ENCODE peak calls at places on chromosomes 4 and X, in nine cellular contexts. One of them, this sample, is unnamed.
A peak's percentile ranks its signal among the peaks of the same experiment; 100 is the strongest.

GRCh38 chrX:146831994-146832393 is 17.4 kb upstream of the CXorf51A start:
- DNase-seq in effector memory CD8-positive, alpha-beta T cell: no peak
- DNase-seq in tibial artery: no peak
- DNase-seq in NCI-H1092: no peak
- DNase-seq in germinal center: no peak
- DNase-seq in stimulated activated naive CD8-positive, alpha-beta T cell treated with anti-CD3 and anti-CD28 coated beads, Interleukin-15, Interleukin-2, amounts not matched to agents 100 U/mL and 50 U/mL, for 24 hours: no peak
- DNase-seq in naive thymus-derived CD4-positive, alpha-beta T cell: no peak
- DNase-seq in stomach: no peak
- DNase-seq in skeletal muscle cell: no peak
- DNase-seq in this sample: no peak

GRCh38 chr4:169221662-169222061 is 49.1 kb downstream of the SH3RF1 start:
- DNase-seq in germinal center: no peak
- DNase-seq in NCI-H1092: no peak
- DNase-seq in stimulated activated naive CD8-positive, alpha-beta T cell treated with anti-CD3 and anti-CD28 coated beads, Interleukin-15, Interleukin-2, amounts not matched to agents 100 U/mL and 50 U/mL, for 24 hours: no peak
- DNase-seq in tibial artery: no peak
- DNase-seq in stomach: no peak
- DNase-seq in naive thymus-derived CD4-positive, alpha-beta T cell: no peak
- DNase-seq in effector memory CD8-positive, alpha-beta T cell: no peak
- DNase-seq in skeletal muscle cell: no peak
- DNase-seq in this sample: no peak

GRCh38 chr4:81452452-81453011 is 19.2 kb downstream of the RASGEF1B start:
- DNase-seq in naive thymus-derived CD4-positive, alpha-beta T cell: no peak
- DNase-seq in NCI-H1092: no peak
- DNase-seq in stomach: no peak
- DNase-seq in tibial artery: no peak
- DNase-seq in skeletal muscle cell: no peak
- DNase-seq in effector memory CD8-positive, alpha-beta T cell: no peak
- DNase-seq in stimulated activated naive CD8-positive, alpha-beta T cell treated with anti-CD3 and anti-CD28 coated beads, Interleukin-15, Interleukin-2, amounts not matched to agents 100 U/mL and 50 U/mL, for 24 hours: no peak
- DNase-seq in germinal center: no peak
- DNase-seq in this sample: no peak

GRCh38 chr4:128468485-128468989 is 180.9 kb upstream of the PGRMC2 start:
- DNase-seq in NCI-H1092: no peak
- DNase-seq in tibial artery: peak; percentile 83
- DNase-seq in skeletal muscle cell: peak; percentile 98
- DNase-seq in effector memory CD8-positive, alpha-beta T cell: no peak
- DNase-seq in germinal center: no peak
- DNase-seq in naive thymus-derived CD4-positive, alpha-beta T cell: no peak
- DNase-seq in stimulated activated naive CD8-positive, alpha-beta T cell treated with anti-CD3 and anti-CD28 coated beads, Interleukin-15, Interleukin-2, amounts not matched to agents 100 U/mL and 50 U/mL, for 24 hours: no peak
- DNase-seq in stomach: peak; percentile 45
- DNase-seq in this sample: no peak

GRCh38 chr4:126976850-126977249 is 655.9 kb upstream of the INTU start:
- DNase-seq in naive thymus-derived CD4-positive, alpha-beta T cell: no peak
- DNase-seq in skeletal muscle cell: no peak
- DNase-seq in stomach: no peak
- DNase-seq in NCI-H1092: no peak
- DNase-seq in effector memory CD8-positive, alpha-beta T cell: no peak
- DNase-seq in tibial artery: no peak
- DNase-seq in stimulated activated naive CD8-positive, alpha-beta T cell treated with anti-CD3 and anti-CD28 coated beads, Interleukin-15, Interleukin-2, amounts not matched to agents 100 U/mL and 50 U/mL, for 24 hours: no peak
- DNase-seq in germinal center: no peak
- DNase-seq in this sample: no peak

GRCh38 chr4:88843067-88843723 is 145.6 kb upstream of the NAP1L5 start:
- DNase-seq in stomach: no peak
- DNase-seq in naive thymus-derived CD4-positive, alpha-beta T cell: no peak
- DNase-seq in stimulated activated naive CD8-positive, alpha-beta T cell treated with anti-CD3 and anti-CD28 coated beads, Interleukin-15, Interleukin-2, amounts not matched to agents 100 U/mL and 50 U/mL, for 24 hours: no peak
- DNase-seq in germinal center: no peak
- DNase-seq in skeletal muscle cell: no peak
- DNase-seq in NCI-H1092: peak; percentile 48
- DNase-seq in effector memory CD8-positive, alpha-beta T cell: no peak
- DNase-seq in tibial artery: no peak
- DNase-seq in this sample: no peak

GRCh38 chr4:152307669-152308068 is 228.2 kb downstream of the FBXW7 start:
- DNase-seq in effector memory CD8-positive, alpha-beta T cell: no peak
- DNase-seq in stomach: no peak
- DNase-seq in NCI-H1092: no peak
- DNase-seq in skeletal muscle cell: no peak
- DNase-seq in naive thymus-derived CD4-positive, alpha-beta T cell: no peak
- DNase-seq in stimulated activated naive CD8-positive, alpha-beta T cell treated with anti-CD3 and anti-CD28 coated beads, Interleukin-15, Interleukin-2, amounts not matched to agents 100 U/mL and 50 U/mL, for 24 hours: no peak
- DNase-seq in tibial artery: no peak
- DNase-seq in germinal center: peak; percentile 10
- DNase-seq in this sample: no peak

GRCh38 chr4:174690665-174691064 is 138.4 kb downstream of the GLRA3 start:
- DNase-seq in naive thymus-derived CD4-positive, alpha-beta T cell: no peak
- DNase-seq in NCI-H1092: no peak
- DNase-seq in skeletal muscle cell: no peak
- DNase-seq in effector memory CD8-positive, alpha-beta T cell: no peak
- DNase-seq in tibial artery: no peak
- DNase-seq in stimulated activated naive CD8-positive, alpha-beta T cell treated with anti-CD3 and anti-CD28 coated beads, Interleukin-15, Interleukin-2, amounts not matched to agents 100 U/mL and 50 U/mL, for 24 hours: no peak
- DNase-seq in germinal center: no peak
- DNase-seq in stomach: no peak
- DNase-seq in this sample: no peak

GRCh38 chr4:143364063-143364462 is 27.4 kb downstream of the GAB1 start:
- DNase-seq in skeletal muscle cell: no peak
- DNase-seq in tibial artery: no peak
- DNase-seq in naive thymus-derived CD4-positive, alpha-beta T cell: no peak
- DNase-seq in stomach: no peak
- DNase-seq in NCI-H1092: no peak
- DNase-seq in effector memory CD8-positive, alpha-beta T cell: no peak
- DNase-seq in germinal center: no peak
- DNase-seq in stimulated activated naive CD8-positive, alpha-beta T cell treated with anti-CD3 and anti-CD28 coated beads, Interleukin-15, Interleukin-2, amounts not matched to agents 100 U/mL and 50 U/mL, for 24 hours: no peak
- DNase-seq in this sample: no peak

GRCh38 chrX:13689519-13690211 is 737 bp downstream of the RAB9A start:
- DNase-seq in stomach: no peak
- DNase-seq in stimulated activated naive CD8-positive, alpha-beta T cell treated with anti-CD3 and anti-CD28 coated beads, Interleukin-15, Interleukin-2, amounts not matched to agents 100 U/mL and 50 U/mL, for 24 hours: no peak
- DNase-seq in germinal center: no peak
- DNase-seq in skeletal muscle cell: no peak
- DNase-seq in tibial artery: no peak
- DNase-seq in effector memory CD8-positive, alpha-beta T cell: no peak
- DNase-seq in naive thymus-derived CD4-positive, alpha-beta T cell: peak; percentile 5
- DNase-seq in NCI-H1092: no peak
- DNase-seq in this sample: no peak

GRCh38 chr4:3123201-3123671 is 48.8 kb downstream of the HTT start:
- DNase-seq in stomach: no peak
- DNase-seq in germinal center: no peak
- DNase-seq in naive thymus-derived CD4-positive, alpha-beta T cell: no peak
- DNase-seq in skeletal muscle cell: no peak
- DNase-seq in tibial artery: no peak
- DNase-seq in stimulated activated naive CD8-positive, alpha-beta T cell treated with anti-CD3 and anti-CD28 coated beads, Interleukin-15, Interleukin-2, amounts not matched to agents 100 U/mL and 50 U/mL, for 24 hours: no peak
- DNase-seq in effector memory CD8-positive, alpha-beta T cell: no peak
- DNase-seq in NCI-H1092: no peak
- DNase-seq in this sample: no peak

GRCh38 chrX:133337250-133337649 is 78.0 kb downstream of the GPC4 start:
- DNase-seq in germinal center: no peak
- DNase-seq in naive thymus-derived CD4-positive, alpha-beta T cell: no peak
- DNase-seq in stomach: peak; percentile 75
- DNase-seq in skeletal muscle cell: no peak
- DNase-seq in effector memory CD8-positive, alpha-beta T cell: no peak
- DNase-seq in tibial artery: no peak
- DNase-seq in stimulated activated naive CD8-positive, alpha-beta T cell treated with anti-CD3 and anti-CD28 coated beads, Interleukin-15, Interleukin-2, amounts not matched to agents 100 U/mL and 50 U/mL, for 24 hours: no peak
- DNase-seq in NCI-H1092: no peak
- DNase-seq in this sample: no peak

GRCh38 chr4:8346838-8347605 is 77.5 kb downstream of the HTRA3 start:
- DNase-seq in naive thymus-derived CD4-positive, alpha-beta T cell: no peak
- DNase-seq in germinal center: no peak
- DNase-seq in effector memory CD8-positive, alpha-beta T cell: no peak
- DNase-seq in stimulated activated naive CD8-positive, alpha-beta T cell treated with anti-CD3 and anti-CD28 coated beads, Interleukin-15, Interleukin-2, amounts not matched to agents 100 U/mL and 50 U/mL, for 24 hours: no peak
- DNase-seq in skeletal muscle cell: no peak
- DNase-seq in tibial artery: peak; percentile 44
- DNase-seq in NCI-H1092: no peak
- DNase-seq in stomach: peak; percentile 24
- DNase-seq in this sample: no peak

GRCh38 chr4:54017308-54017707 is 47.1 kb downstream of the CHIC2 start:
- DNase-seq in NCI-H1092: no peak
- DNase-seq in tibial artery: no peak
- DNase-seq in germinal center: no peak
- DNase-seq in stimulated activated naive CD8-positive, alpha-beta T cell treated with anti-CD3 and anti-CD28 coated beads, Interleukin-15, Interleukin-2, amounts not matched to agents 100 U/mL and 50 U/mL, for 24 hours: no peak
- DNase-seq in effector memory CD8-positive, alpha-beta T cell: no peak
- DNase-seq in naive thymus-derived CD4-positive, alpha-beta T cell: no peak
- DNase-seq in stomach: no peak
- DNase-seq in skeletal muscle cell: no peak
- DNase-seq in this sample: no peak

GRCh38 chr4:158669310-158669709 is 2.4 kb downstream of the C4orf46 start:
- DNase-seq in naive thymus-derived CD4-positive, alpha-beta T cell: no peak
- DNase-seq in skeletal muscle cell: no peak
- DNase-seq in stimulated activated naive CD8-positive, alpha-beta T cell treated with anti-CD3 and anti-CD28 coated beads, Interleukin-15, Interleukin-2, amounts not matched to agents 100 U/mL and 50 U/mL, for 24 hours: no peak
- DNase-seq in germinal center: no peak
- DNase-seq in tibial artery: no peak
- DNase-seq in effector memory CD8-positive, alpha-beta T cell: no peak
- DNase-seq in stomach: no peak
- DNase-seq in NCI-H1092: no peak
- DNase-seq in this sample: no peak

GRCh38 chrX:118350221-118350620 is 4.3 kb downstream of the WDR44 start:
- DNase-seq in tibial artery: no peak
- DNase-seq in NCI-H1092: no peak
- DNase-seq in stimulated activated naive CD8-positive, alpha-beta T cell treated with anti-CD3 and anti-CD28 coated beads, Interleukin-15, Interleukin-2, amounts not matched to agents 100 U/mL and 50 U/mL, for 24 hours: no peak
- DNase-seq in effector memory CD8-positive, alpha-beta T cell: no peak
- DNase-seq in naive thymus-derived CD4-positive, alpha-beta T cell: no peak
- DNase-seq in skeletal muscle cell: no peak
- DNase-seq in stomach: no peak
- DNase-seq in germinal center: no peak
- DNase-seq in this sample: no peak

GRCh38 chr4:100414016-100414790 is 103.6 kb downstream of the EMCN start:
- DNase-seq in NCI-H1092: no peak
- DNase-seq in effector memory CD8-positive, alpha-beta T cell: no peak
- DNase-seq in tibial artery: no peak
- DNase-seq in stimulated activated naive CD8-positive, alpha-beta T cell treated with anti-CD3 and anti-CD28 coated beads, Interleukin-15, Interleukin-2, amounts not matched to agents 100 U/mL and 50 U/mL, for 24 hours: no peak
- DNase-seq in skeletal muscle cell: no peak
- DNase-seq in stomach: no peak
- DNase-seq in naive thymus-derived CD4-positive, alpha-beta T cell: no peak
- DNase-seq in germinal center: no peak
- DNase-seq in this sample: no peak

GRCh38 chr4:26086621-26087068 is 172.6 kb downstream of the SMIM20 start:
- DNase-seq in tibial artery: no peak
- DNase-seq in effector memory CD8-positive, alpha-beta T cell: no peak
- DNase-seq in stomach: no peak
- DNase-seq in skeletal muscle cell: no peak
- DNase-seq in stimulated activated naive CD8-positive, alpha-beta T cell treated with anti-CD3 and anti-CD28 coated beads, Interleukin-15, Interleukin-2, amounts not matched to agents 100 U/mL and 50 U/mL, for 24 hours: no peak
- DNase-seq in naive thymus-derived CD4-positive, alpha-beta T cell: no peak
- DNase-seq in NCI-H1092: no peak
- DNase-seq in germinal center: no peak
- DNase-seq in this sample: no peak

GRCh38 chr4:8495803-8496202 is 55.2 kb downstream of the TRMT44 start:
- DNase-seq in germinal center: no peak
- DNase-seq in tibial artery: no peak
- DNase-seq in effector memory CD8-positive, alpha-beta T cell: no peak
- DNase-seq in skeletal muscle cell: no peak
- DNase-seq in NCI-H1092: no peak
- DNase-seq in stomach: no peak
- DNase-seq in naive thymus-derived CD4-positive, alpha-beta T cell: no peak
- DNase-seq in stimulated activated naive CD8-positive, alpha-beta T cell treated with anti-CD3 and anti-CD28 coated beads, Interleukin-15, Interleukin-2, amounts not matched to agents 100 U/mL and 50 U/mL, for 24 hours: no peak
- DNase-seq in this sample: no peak

This sample was measured in B cell.